ENCODE peak calls at places on chromosomes 11 and 22, in five cellular contexts. One of them, this sample, is unnamed.

GRCh38 chr11:1770061-1770460 is 6.3 kb upstream of the CTSD start:
- DNase-seq in kidney: no peak
- DNase-seq in foreskin keratinocyte: no peak
- DNase-seq in Peyer's patch: no peak
- DNase-seq in left ventricle myocardium inferior: no peak
- DNase-seq in this sample: no peak

GRCh38 chr11:128548655-128549255 is 38.6 kb downstream of the ETS1 start:
- DNase-seq in kidney: peak
- DNase-seq in foreskin keratinocyte: no peak
- DNase-seq in Peyer's patch: peak
- DNase-seq in left ventricle myocardium inferior: peak
- DNase-seq in this sample: no peak

GRCh38 chr11:26573896-26574295 is 1.8 kb upstream of the MUC15 start:
- DNase-seq in kidney: no peak
- DNase-seq in foreskin keratinocyte: no peak
- DNase-seq in Peyer's patch: no peak
- DNase-seq in left ventricle myocardium inferior: no peak
- DNase-seq in this sample: peak

GRCh38 chr11:7671807-7672206 is 1.5 kb downstream of the CYB5R2 start:
- DNase-seq in kidney: no peak
- DNase-seq in foreskin keratinocyte: peak
- DNase-seq in Peyer's patch: no peak
- DNase-seq in left ventricle myocardium inferior: no peak
- DNase-seq in this sample: no peak

GRCh38 chr11:116732740-116733385 is 39.9 kb downstream of the BUD13 start:
- DNase-seq in kidney: no peak
- DNase-seq in foreskin keratinocyte: peak
- DNase-seq in Peyer's patch: peak
- DNase-seq in left ventricle myocardium inferior: peak
- DNase-seq in this sample: peak

GRCh38 chr22:37640591-37641250 is 1.3 kb downstream of the SH3BP1 start:
- DNase-seq in kidney: no peak
- DNase-seq in foreskin keratinocyte: peak
- DNase-seq in Peyer's patch: peak
- DNase-seq in left ventricle myocardium inferior: no peak
- DNase-seq in this sample: no peak

GRCh38 chr11:29634248-29634647 is 382.6 kb downstream of the KCNA4 start:
- DNase-seq in kidney: no peak
- DNase-seq in foreskin keratinocyte: no peak
- DNase-seq in Peyer's patch: no peak
- DNase-seq in left ventricle myocardium inferior: no peak
- DNase-seq in this sample: no peak

GRCh38 chr11:103257360-103257759 is 148.1 kb downstream of the DYNC2H1 start:
- DNase-seq in kidney: no peak
- DNase-seq in foreskin keratinocyte: peak
- DNase-seq in Peyer's patch: no peak
- DNase-seq in left ventricle myocardium inferior: no peak
- DNase-seq in this sample: peak

GRCh38 chr11:45146072-45147016 is at the start of gene PRDM11:
- DNase-seq in kidney: peak
- DNase-seq in foreskin keratinocyte: peak
- DNase-seq in Peyer's patch: peak
- DNase-seq in left ventricle myocardium inferior: no peak
- DNase-seq in this sample: peak

DNA sequence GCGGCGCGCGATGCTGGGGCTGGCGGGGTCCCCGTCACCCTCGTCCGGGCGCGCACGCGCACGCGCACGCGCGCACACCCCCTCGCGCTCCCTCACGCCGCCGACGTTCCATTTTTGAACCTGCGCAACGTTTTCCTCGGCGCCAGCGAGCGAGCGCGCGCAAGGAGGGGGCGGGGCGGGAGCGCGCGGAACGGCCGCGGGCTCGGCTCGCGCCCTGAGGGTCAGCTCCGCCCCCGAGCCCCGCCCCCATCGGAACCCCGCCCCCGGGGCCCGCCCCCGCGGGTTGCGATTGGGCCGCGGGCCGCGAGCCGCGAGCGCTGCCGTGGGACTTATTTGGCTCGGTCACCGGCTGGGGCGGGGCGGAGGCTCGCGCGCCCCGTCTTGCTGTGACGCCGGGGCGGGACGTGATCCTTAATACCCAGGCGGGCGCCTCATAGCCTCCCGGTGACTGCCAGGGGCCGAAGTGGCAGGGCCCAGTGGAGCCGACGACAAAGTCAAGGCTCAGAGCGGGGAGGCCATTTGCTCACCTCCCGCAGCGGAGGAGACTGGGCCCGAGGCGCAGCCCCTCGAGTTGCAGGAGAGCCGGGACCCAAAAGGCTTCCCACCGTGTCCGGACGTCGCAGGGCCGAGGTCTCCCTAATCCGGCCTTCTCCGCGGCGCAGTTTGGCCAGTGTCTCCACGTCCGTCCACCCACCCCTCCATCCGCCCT is at the start of gene CBX7:
- DNase-seq in kidney: peak
- DNase-seq in foreskin keratinocyte: peak
- DNase-seq in Peyer's patch: peak
- DNase-seq in left ventricle myocardium inferior: peak
- DNase-seq in this sample: peak
- H3K27ac ChIP-seq in kidney: peak
- H3K27ac ChIP-seq in foreskin keratinocyte: no peak
- H3K27ac ChIP-seq in Peyer's patch: peak
- H3K27ac ChIP-seq in left ventricle myocardium inferior: peak
- H3K27ac ChIP-seq in this sample: peak

DNA sequence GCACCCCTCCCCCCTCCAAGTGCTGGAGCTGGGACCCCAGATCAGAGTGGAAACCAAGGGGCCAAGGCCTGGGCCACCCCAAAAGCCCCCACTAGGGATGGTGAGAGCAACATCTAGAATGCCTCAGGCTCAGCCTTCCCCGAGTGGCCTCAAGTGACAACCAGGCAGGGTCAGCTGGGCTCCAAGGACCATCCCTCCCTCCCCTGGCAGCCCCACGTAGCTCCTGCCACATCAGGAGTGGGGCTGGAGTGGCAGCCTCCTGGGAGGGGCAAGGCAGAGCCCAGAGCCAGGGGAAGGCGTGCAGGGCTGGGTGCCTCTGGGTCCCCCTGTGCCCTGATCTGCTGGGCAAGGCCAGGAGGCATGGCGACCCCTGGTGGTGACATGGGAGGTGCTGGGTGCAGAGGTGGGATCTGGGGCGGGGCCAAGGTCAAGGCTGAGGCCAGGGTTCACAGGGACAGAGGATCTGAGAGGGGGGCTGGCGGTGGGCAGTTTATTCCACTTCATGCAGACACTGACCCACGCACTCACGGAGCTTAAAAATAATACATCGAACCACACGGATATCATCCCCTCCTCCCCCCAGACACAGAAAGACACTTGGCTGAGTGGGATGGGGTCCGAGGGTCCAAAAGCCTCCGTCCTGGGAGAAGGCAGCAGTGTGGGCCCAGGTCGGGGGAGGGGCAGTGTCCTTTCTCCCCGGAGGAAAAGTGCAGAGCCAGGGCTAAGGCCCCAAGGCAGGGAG is 15.8 kb upstream of the EHD1 start:
- DNase-seq in kidney: peak
- DNase-seq in foreskin keratinocyte: no peak
- DNase-seq in Peyer's patch: peak
- DNase-seq in left ventricle myocardium inferior: peak
- DNase-seq in this sample: peak
- H3K27ac ChIP-seq in kidney: peak
- H3K27ac ChIP-seq in foreskin keratinocyte: no peak
- H3K27ac ChIP-seq in Peyer's patch: peak
- H3K27ac ChIP-seq in left ventricle myocardium inferior: peak
- H3K27ac ChIP-seq in this sample: no peak

DNA sequence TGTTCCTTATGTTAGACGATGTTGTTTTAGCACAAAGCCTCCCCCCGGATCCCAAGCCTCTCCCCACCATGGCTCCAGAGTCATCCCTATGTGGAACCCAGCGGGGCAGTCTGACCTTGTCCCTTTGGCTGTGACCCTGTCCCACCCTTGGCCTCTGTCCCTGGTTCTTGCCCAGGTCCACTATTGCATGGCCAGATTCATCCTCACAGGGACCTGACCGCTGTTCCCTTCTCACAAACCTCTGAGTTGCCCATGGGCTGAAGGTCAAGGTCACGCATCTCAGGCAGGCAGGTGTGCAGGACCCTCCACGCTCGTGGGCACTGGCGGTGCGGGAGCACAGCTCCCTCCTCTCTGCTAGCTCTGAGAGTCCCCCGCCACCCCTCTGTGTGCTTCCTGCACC is 39.0 kb downstream of the BCR start:
- DNase-seq in kidney: peak
- DNase-seq in foreskin keratinocyte: no peak
- DNase-seq in Peyer's patch: peak
- DNase-seq in left ventricle myocardium inferior: no peak
- DNase-seq in this sample: no peak
- H3K27ac ChIP-seq in kidney: peak
- H3K27ac ChIP-seq in foreskin keratinocyte: no peak
- H3K27ac ChIP-seq in Peyer's patch: no peak
- H3K27ac ChIP-seq in left ventricle myocardium inferior: peak
- H3K27ac ChIP-seq in this sample: no peak

GRCh38 chr11:125328181-125328580 is 163.6 kb downstream of the PKNOX2 start:
- DNase-seq in kidney: no peak
- DNase-seq in foreskin keratinocyte: no peak
- DNase-seq in Peyer's patch: no peak
- DNase-seq in left ventricle myocardium inferior: no peak
- DNase-seq in this sample: no peak

GRCh38 chr11:125326126-125326525 is 161.6 kb downstream of the PKNOX2 start:
- DNase-seq in kidney: no peak
- DNase-seq in foreskin keratinocyte: no peak
- DNase-seq in Peyer's patch: no peak
- DNase-seq in left ventricle myocardium inferior: no peak
- DNase-seq in this sample: no peak

GRCh38 chr11:125330462-125331325 is 165.4 kb downstream of the FEZ1 start:
- DNase-seq in kidney: no peak
- DNase-seq in foreskin keratinocyte: no peak
- DNase-seq in Peyer's patch: no peak
- DNase-seq in left ventricle myocardium inferior: no peak
- DNase-seq in this sample: no peak

GRCh38 chr11:125329786-125330185 is 165.2 kb downstream of the PKNOX2 start:
- DNase-seq in kidney: no peak
- DNase-seq in foreskin keratinocyte: no peak
- DNase-seq in Peyer's patch: no peak
- DNase-seq in left ventricle myocardium inferior: no peak
- DNase-seq in this sample: no peak

GRCh38 chr11:125327494-125328130 is 163.1 kb downstream of the PKNOX2 start:
- DNase-seq in kidney: no peak
- DNase-seq in foreskin keratinocyte: no peak
- DNase-seq in Peyer's patch: no peak
- DNase-seq in left ventricle myocardium inferior: no peak
- DNase-seq in this sample: no peak
- H3K27ac ChIP-seq in kidney: no peak
- H3K27ac ChIP-seq in foreskin keratinocyte: no peak
- H3K27ac ChIP-seq in Peyer's patch: no peak
- H3K27ac ChIP-seq in left ventricle myocardium inferior: no peak
- H3K27ac ChIP-seq in this sample: no peak

GRCh38 chr22:35559354-35560005 is 18.8 kb downstream of the RASD2 start:
- DNase-seq in kidney: no peak
- DNase-seq in foreskin keratinocyte: peak
- DNase-seq in Peyer's patch: no peak
- DNase-seq in left ventricle myocardium inferior: no peak
- DNase-seq in this sample: peak

GRCh38 chr22:35561796-35562526 is 21.3 kb downstream of the RASD2 start:
- DNase-seq in kidney: no peak
- DNase-seq in foreskin keratinocyte: peak
- DNase-seq in Peyer's patch: no peak
- DNase-seq in left ventricle myocardium inferior: no peak
- DNase-seq in this sample: peak

GRCh38 chr22:35558719-35559118 is 18.1 kb downstream of the RASD2 start:
- DNase-seq in kidney: no peak
- DNase-seq in foreskin keratinocyte: no peak
- DNase-seq in Peyer's patch: no peak
- DNase-seq in left ventricle myocardium inferior: no peak
- DNase-seq in this sample: no peak

GRCh38 chr22:35560366-35560765 is 19.7 kb downstream of the RASD2 start:
- DNase-seq in kidney: no peak
- DNase-seq in foreskin keratinocyte: no peak
- DNase-seq in Peyer's patch: no peak
- DNase-seq in left ventricle myocardium inferior: no peak
- DNase-seq in this sample: no peak

DNA sequence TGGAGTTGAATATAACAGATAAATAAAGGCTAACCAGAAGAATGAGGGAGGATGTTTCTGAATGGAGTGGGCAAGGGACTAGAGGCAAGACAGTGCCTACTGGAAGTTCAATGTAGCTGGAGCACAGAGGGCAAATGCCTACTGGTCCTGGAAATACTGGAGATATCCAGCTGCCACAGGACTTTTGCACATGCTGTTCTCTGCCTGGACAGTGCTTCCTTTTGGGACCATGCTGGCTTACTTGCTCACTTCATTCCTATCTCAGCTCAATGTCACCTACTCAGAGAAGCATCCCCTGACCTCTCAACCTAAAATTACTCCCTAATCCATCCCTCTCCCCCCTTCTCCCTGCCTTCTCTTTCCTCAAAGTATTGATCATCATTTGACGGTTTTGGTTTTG is 20.2 kb downstream of the RASD2 start:
- DNase-seq in kidney: no peak
- DNase-seq in foreskin keratinocyte: no peak
- DNase-seq in Peyer's patch: no peak
- DNase-seq in left ventricle myocardium inferior: no peak
- DNase-seq in this sample: no peak
- H3K27ac ChIP-seq in kidney: no peak
- H3K27ac ChIP-seq in foreskin keratinocyte: no peak
- H3K27ac ChIP-seq in Peyer's patch: no peak
- H3K27ac ChIP-seq in left ventricle myocardium inferior: no peak
- H3K27ac ChIP-seq in this sample: no peak

GRCh38 chr11:66017354-66017753 is 5.5 kb downstream of the CST6 start:
- DNase-seq in kidney: peak
- DNase-seq in foreskin keratinocyte: no peak
- DNase-seq in Peyer's patch: no peak
- DNase-seq in left ventricle myocardium inferior: no peak
- DNase-seq in this sample: no peak
- H3K27ac ChIP-seq in kidney: no peak
- H3K27ac ChIP-seq in foreskin keratinocyte: no peak
- H3K27ac ChIP-seq in Peyer's patch: no peak
- H3K27ac ChIP-seq in left ventricle myocardium inferior: no peak
- H3K27ac ChIP-seq in this sample: no peak

GRCh38 chr11:47389577-47390072 is 11.3 kb upstream of the SPI1 start:
- DNase-seq in kidney: no peak
- DNase-seq in foreskin keratinocyte: no peak
- DNase-seq in Peyer's patch: no peak
- DNase-seq in left ventricle myocardium inferior: no peak
- DNase-seq in this sample: no peak

GRCh38 chr11:47391711-47392432 is 13.5 kb upstream of the SPI1 start:
- DNase-seq in kidney: peak
- DNase-seq in foreskin keratinocyte: no peak
- DNase-seq in Peyer's patch: no peak
- DNase-seq in left ventricle myocardium inferior: no peak
- DNase-seq in this sample: no peak

GRCh38 chr11:47391077-47391583 is 12.8 kb upstream of the SPI1 start:
- DNase-seq in kidney: peak
- DNase-seq in foreskin keratinocyte: no peak
- DNase-seq in Peyer's patch: no peak
- DNase-seq in left ventricle myocardium inferior: peak
- DNase-seq in this sample: no peak

GRCh38 chr11:47388697-47389576 is 10.6 kb upstream of the SPI1 start:
- DNase-seq in kidney: no peak
- DNase-seq in foreskin keratinocyte: peak
- DNase-seq in Peyer's patch: no peak
- DNase-seq in left ventricle myocardium inferior: no peak
- DNase-seq in this sample: no peak

GRCh38 chr11:47390084-47390760 is 11.9 kb upstream of the SPI1 start:
- DNase-seq in kidney: peak
- DNase-seq in foreskin keratinocyte: no peak
- DNase-seq in Peyer's patch: no peak
- DNase-seq in left ventricle myocardium inferior: no peak
- DNase-seq in this sample: no peak
- H3K27ac ChIP-seq in kidney: no peak
- H3K27ac ChIP-seq in foreskin keratinocyte: no peak
- H3K27ac ChIP-seq in Peyer's patch: no peak
- H3K27ac ChIP-seq in left ventricle myocardium inferior: peak
- H3K27ac ChIP-seq in this sample: no peak

This sample was measured in A673.